ENCODE peak calls at places on chromosomes 2 and 18, in five cellular contexts. K is kidney epithelial cell, J is pancreas, Q is mucosa of descending colon, T is foreskin fibroblast. P is an unnamed sample.

GRCh38 chr18:12883003-12883683 is 894 bp downstream of the PTPN2 start:
- DNase-seq in T (no peak), J (no peak), K (no peak), Q (no peak), P (no peak)

GRCh38 chr18:22999647-23000046 is 66.5 kb downstream of the RBBP8 start:
- DNase-seq in Q (no peak), K (no peak), J (no peak), T (no peak), P (no peak)

GRCh38 chr18:6145645-6146308 is 250.5 kb upstream of the TMEM200C start:
- DNase-seq in J (no peak), Q (no peak), T (no peak), K (no peak), P (no peak)

GRCh38 chr2:209579236-209579749 is 155.4 kb downstream of the MAP2 start:
- DNase-seq in Q (no peak), T (peak), K (no peak), J (no peak), P (no peak)

GRCh38 chr2:1224901-1225300 is 188.4 kb upstream of the TPO start:
- DNase-seq in T (peak), Q (no peak), J (no peak), K (no peak), P (no peak)

GRCh38 chr2:86357392-86357963 is 20.1 kb upstream of the REEP1 start:
- DNase-seq in Q (no peak), K (no peak), J (no peak), T (no peak), P (no peak)

GRCh38 chr2:44136186-44136585 is 32.5 kb upstream of the PPM1B start:
- DNase-seq in Q (no peak), T (peak), J (no peak), K (no peak), P (no peak)

GRCh38 chr2:231557571-231558217 is 27.4 kb upstream of the NMUR1 start:
- DNase-seq in T (peak), J (peak), K (peak), Q (peak), P (peak)

GRCh38 chr18:47912343-47912742 is 18.1 kb downstream of the SMAD2 start:
- DNase-seq in Q (no peak), T (no peak), K (no peak), J (no peak), P (no peak)

GRCh38 chr2:239581352-239581901 is 180.6 kb upstream of the HDAC4 start:
- DNase-seq in Q (peak), K (no peak), J (no peak), T (no peak), P (no peak)

GRCh38 chr18:57125627-57126026 is 21.3 kb upstream of the BOD1L2 start:
- DNase-seq in T (no peak), Q (no peak), K (no peak), J (no peak), P (no peak)

P was measured in left lobe of liver.